ENCODE peak calls at places on chromosomes 13 and 19, in six cellular contexts. I is mesothelial cell of epicardium, F is thoracic aorta, W is fibroblast of mammary gland, Z is IMR-90, O is heart left ventricle. G is an unnamed sample.

GRCh38 chr13:113815151-113816058 is 48.5 kb downstream of the GAS6 start:
- DNase-seq in I (no peak), F (no peak), W (no peak), Z (no peak), O (no peak), G (peak)

GRCh38 chr13:37085656-37086055 is 19.8 kb downstream of the CSNK1A1L start:
- DNase-seq in I (no peak), F (no peak), W (peak), Z (no peak), O (no peak), G (no peak)

GRCh38 chr19:56253737-56254136 is 18.8 kb upstream of the EDDM13 start:
- DNase-seq in I (no peak), F (no peak), W (peak), Z (peak), O (no peak), G (peak)

GRCh38 chr19:13069415-13070369 is 33.0 kb downstream of the LYL1 start:
- DNase-seq in I (no peak), F (no peak), W (no peak), Z (no peak), O (no peak), G (no peak)

GRCh38 chr19:55005684-55006488 is 32.2 kb downstream of the GP6 start:
- DNase-seq in I (peak), F (no peak), W (peak), Z (no peak), O (no peak), G (peak)

GRCh38 chr13:42720116-42720857 is 61.1 kb upstream of the FAM216B start:
- DNase-seq in I (no peak), F (no peak), W (peak), Z (peak), O (no peak), G (peak)

GRCh38 chr13:36807616-36808015 is 11.4 kb upstream of the RFXAP start:
- DNase-seq in I (no peak), F (no peak), W (no peak), Z (no peak), O (no peak), G (no peak)

GRCh38 chr19:36605101-36605838 is at the start of gene ZNF382:
- DNase-seq in I (peak), F (peak), W (peak), Z (peak), O (peak), G (peak)

GRCh38 chr13:28401303-28402056 is 93.4 kb downstream of the FLT1 start:
- DNase-seq in I (no peak), F (no peak), W (peak), Z (peak), O (no peak), G (peak)

GRCh38 chr19:49889687-49890348 is 6.9 kb downstream of the IL4I1 start:
- DNase-seq in I (peak), F (no peak), W (peak), Z (peak), O (peak), G (no peak)

GRCh38 chr13:73061478-73062275 is 2.9 kb downstream of the KLF5 start:
- DNase-seq in I (no peak), F (no peak), W (no peak), Z (no peak), O (no peak), G (peak)

GRCh38 chr13:31903072-31903815 is 128.3 kb upstream of the FRY start:
- DNase-seq in I (no peak), F (no peak), W (no peak), Z (no peak), O (no peak), G (no peak)

GRCh38 chr19:54725321-54725720 is 1.1 kb downstream of the KIR3DL3 start:
- DNase-seq in I (no peak), F (no peak), W (no peak), Z (no peak), O (no peak), G (no peak)

GRCh38 chr13:51731759-51732158 is 72.2 kb downstream of the DHRS12 start:
- DNase-seq in I (no peak), F (no peak), W (peak), Z (peak), O (no peak), G (peak)

GRCh38 chr13:97004886-97005285 is 10.6 kb upstream of the OXGR1 start:
- DNase-seq in I (no peak), F (no peak), W (no peak), Z (no peak), O (no peak), G (no peak)

GRCh38 chr13:82833928-82834327 is 1048.3 kb downstream of the SLITRK1 start:
- DNase-seq in I (no peak), F (no peak), W (peak), Z (peak), O (no peak), G (no peak)

GRCh38 chr13:100297413-100297812 is 208.5 kb downstream of the PCCA start:
- DNase-seq in I (no peak), F (no peak), W (no peak), Z (no peak), O (no peak), G (no peak)

GRCh38 chr13:46495647-46496046 is 57.3 kb upstream of the LRCH1 start:
- DNase-seq in I (no peak), F (no peak), W (peak), Z (no peak), O (no peak), G (no peak)

GRCh38 chr19:28307460-28307859 is 905.5 kb downstream of the UQCRFS1 start:
- DNase-seq in I (no peak), F (no peak), W (peak), Z (no peak), O (no peak), G (no peak)

GRCh38 chr13:23915308-23915707 is 18.0 kb upstream of the C1QTNF9B start:
- DNase-seq in I (no peak), F (no peak), W (no peak), Z (no peak), O (no peak), G (no peak)

GRCh38 chr13:23960566-23961156 is 63.4 kb upstream of the C1QTNF9B start:
- DNase-seq in I (no peak), F (no peak), W (peak), Z (peak), O (no peak), G (peak)

GRCh38 chr19:19663292-19664120 is at the start of gene ATP13A1:
- DNase-seq in I (peak), F (peak), W (peak), Z (peak), O (peak), G (peak)
- TF ChIP-seq CTCF in I (no peak), F (peak), W (no peak), Z (no peak), O (peak), G (peak)

GRCh38 chr19:1221141-1221903 is 15.7 kb downstream of the STK11 start:
- DNase-seq in I (no peak), F (no peak), W (peak), Z (peak), O (peak), G (no peak)
- TF ChIP-seq CTCF in I (peak), F (peak), W (peak), Z (peak), O (peak), G (peak)

DNA sequence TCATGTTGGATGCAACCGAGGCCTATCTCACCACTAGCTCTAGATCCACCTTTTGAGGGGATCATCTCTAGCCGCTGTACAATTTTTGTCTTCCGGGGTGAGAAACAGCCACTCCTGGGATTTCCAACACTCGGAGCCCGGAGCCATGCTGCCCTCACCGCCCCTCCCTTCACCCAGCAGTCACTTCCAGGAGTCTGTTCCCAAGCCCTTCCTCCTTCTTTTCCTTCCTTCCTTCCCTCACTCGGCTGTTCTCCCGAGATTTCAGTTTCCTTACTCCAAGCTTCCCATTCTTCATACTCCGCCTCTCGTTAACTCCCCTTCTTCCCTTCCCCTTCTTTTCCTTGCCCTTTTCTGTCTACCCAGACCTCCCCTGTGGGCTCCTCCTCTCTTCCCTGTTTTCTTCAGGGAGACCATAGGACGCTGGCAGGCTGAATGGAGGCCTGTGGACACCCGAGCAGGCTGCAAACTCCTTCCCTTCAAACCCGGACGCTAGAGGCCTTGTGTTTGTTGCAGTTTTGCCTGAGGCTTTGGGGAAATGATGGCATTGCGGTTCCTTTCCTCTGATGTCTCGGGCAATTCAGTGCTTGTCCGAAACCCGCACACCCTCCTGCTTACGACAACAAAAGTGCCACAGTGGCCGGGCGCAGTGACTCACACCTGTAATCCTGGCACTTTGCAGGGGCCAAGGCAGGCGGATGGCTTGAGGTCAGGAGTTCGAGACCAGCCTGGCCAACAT is 96.0 kb downstream of the CAB39L start:
- DNase-seq in I (no peak), F (no peak), W (no peak), Z (no peak), O (no peak), G (no peak)
- TF ChIP-seq CTCF in I (no peak), F (no peak), W (no peak), Z (no peak), O (no peak), G (no peak)

DNA sequence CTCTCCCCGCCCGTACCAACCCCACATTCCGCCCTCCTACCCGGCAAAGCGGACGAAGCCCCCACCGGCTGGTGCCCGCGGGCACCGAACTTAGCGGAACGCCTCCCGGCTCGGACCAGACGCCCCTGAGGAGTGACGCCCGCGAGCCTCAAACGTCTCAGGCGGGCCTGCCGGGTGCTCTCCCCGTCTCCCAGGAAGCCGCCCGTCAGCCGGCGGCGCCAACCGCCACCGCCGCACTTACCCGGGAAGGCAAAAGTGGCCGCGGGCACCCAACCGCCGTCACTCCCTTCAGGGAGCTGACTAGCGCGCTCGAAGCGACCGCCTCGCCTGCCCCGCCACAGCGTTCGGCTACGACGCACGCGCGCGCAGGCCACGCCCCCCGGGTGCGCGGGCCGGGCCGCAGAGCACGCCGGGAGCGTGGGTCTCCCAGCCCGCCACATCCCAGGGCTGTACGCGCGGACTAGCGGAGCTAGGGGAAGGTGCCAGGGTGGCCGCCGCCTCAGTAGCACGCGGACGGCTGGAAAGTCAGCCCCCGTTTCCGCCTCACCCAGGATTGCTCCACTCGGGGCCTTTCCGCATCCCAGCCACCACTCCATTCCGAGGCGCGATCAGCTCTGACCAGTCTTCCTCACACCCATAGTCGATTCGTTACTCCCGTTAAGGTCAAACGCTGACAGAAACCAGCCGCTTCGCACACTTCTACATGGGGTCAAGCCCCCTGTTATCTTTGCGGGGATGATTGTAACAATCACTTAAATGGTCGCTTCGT is at the start of gene TEX30:
- DNase-seq in I (peak), F (peak), W (peak), Z (peak), O (peak), G (peak)
- TF ChIP-seq CTCF in I (no peak), F (no peak), W (no peak), Z (no peak), O (no peak), G (no peak)

GRCh38 chr19:18856385-18857126 is 24.8 kb downstream of the UPF1 start:
- DNase-seq in I (no peak), F (no peak), W (peak), Z (no peak), O (no peak), G (peak)
- TF ChIP-seq CTCF in I (no peak), F (no peak), W (peak), Z (peak), O (peak), G (peak)

DNA sequence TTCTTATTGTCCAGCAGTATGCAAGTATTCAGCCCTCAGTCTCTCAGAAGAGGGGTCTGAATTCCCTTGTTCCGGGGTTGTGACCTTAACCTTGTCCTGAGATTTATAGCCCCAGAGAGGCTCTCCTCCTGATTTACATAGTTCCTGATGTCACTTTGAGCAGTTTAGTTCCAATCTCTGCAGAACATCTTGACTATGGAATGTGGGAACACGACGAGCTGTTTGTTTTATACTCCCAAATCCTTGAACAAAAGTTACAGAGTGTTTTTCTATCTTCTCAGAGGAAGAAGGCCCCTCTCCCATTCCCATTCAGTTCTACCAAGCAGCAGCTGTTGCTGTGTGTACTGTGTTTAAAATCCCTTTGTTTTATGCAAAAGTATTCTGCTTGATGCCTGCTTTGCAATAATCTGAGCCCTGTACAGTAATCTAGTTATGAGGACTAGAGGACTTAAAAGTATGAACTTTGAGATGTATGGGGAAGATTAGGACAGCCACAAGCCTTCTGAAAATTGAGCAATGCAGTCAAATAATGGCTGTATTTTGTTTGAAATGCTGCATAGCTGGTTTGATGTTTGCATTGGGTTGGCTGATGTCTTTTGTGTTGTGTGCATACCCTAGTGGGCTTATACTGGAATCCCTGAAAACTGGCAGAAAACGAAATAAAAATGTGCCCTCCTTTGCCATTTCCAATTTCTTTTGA is 74.7 kb downstream of the KL start:
- DNase-seq in I (no peak), F (no peak), W (no peak), Z (no peak), O (no peak), G (no peak)
- TF ChIP-seq CTCF in I (no peak), F (no peak), W (no peak), Z (no peak), O (no peak), G (no peak)

GRCh38 chr19:8302734-8303133 is 5.4 kb downstream of the CD320 start:
- DNase-seq in I (peak), F (no peak), W (no peak), Z (no peak), O (no peak), G (peak)
- TF ChIP-seq CTCF in I (no peak), F (no peak), W (no peak), Z (no peak), O (no peak), G (no peak)

G was measured in NB4.